ENCODE peak calls at places on chromosomes 3 and 15, in six cellular contexts. E is kidney, S is K562, Z is cardiac muscle cell, O is transverse colon, L is DND-41. I is an unnamed sample.
A peak's percentile ranks its signal among the peaks of the same experiment; 100 is the strongest.

GRCh38 chr15:28960979-28961378 is 75.2 kb downstream of the APBA2 start:
- DNase-seq in L (no peak), S (no peak), E (no peak), Z (peak; percentile 8), O (no peak), I (no peak)

GRCh38 chr15:91431041-91431715 is 331.1 kb downstream of the SV2B start:
- DNase-seq in O (no peak), Z (no peak), L (no peak), E (no peak), S (no peak), I (no peak)

GRCh38 chr15:98798375-98798893 is 150.1 kb downstream of the IGF1R start:
- DNase-seq in Z (no peak), E (no peak), O (no peak), L (no peak), S (no peak), I (no peak)

GRCh38 chr3:79765854-79766253 is 1.9 kb downstream of the ROBO1 start:
- DNase-seq in Z (no peak), S (no peak), O (no peak), L (no peak), E (no peak), I (no peak)

GRCh38 chr15:39367591-39367990 is 213.3 kb upstream of the THBS1 start:
- DNase-seq in O (no peak), S (no peak), E (no peak), L (no peak), Z (no peak), I (no peak)

GRCh38 chr15:58589047-58589446 is 157.3 kb downstream of the LIPC start:
- DNase-seq in L (no peak), S (no peak), O (no peak), Z (no peak), E (no peak), I (no peak)

GRCh38 chr3:28835751-28836150 is 445.1 kb upstream of the RBMS3 start:
- DNase-seq in Z (no peak), L (no peak), S (no peak), E (peak; percentile 57), O (no peak), I (no peak)

GRCh38 chr3:169641167-169641566 is 22.3 kb downstream of the MECOM start:
- DNase-seq in L (no peak), O (peak; percentile 48), E (no peak), S (no peak), Z (no peak), I (no peak)

GRCh38 chr3:169607909-169608308 is 55.6 kb downstream of the MECOM start:
- DNase-seq in O (no peak), S (no peak), E (no peak), Z (no peak), L (no peak), I (no peak)

GRCh38 chr3:42507252-42507651 is 4.8 kb downstream of the VIPR1 start:
- DNase-seq in O (peak; percentile 80), E (no peak), L (no peak), Z (no peak), S (peak; percentile 52), I (no peak)

GRCh38 chr3:125165189-125165947 is 47.2 kb downstream of the SLC12A8 start:
- DNase-seq in L (no peak), S (no peak), Z (peak; percentile 66), O (no peak), E (no peak), I (no peak)

GRCh38 chr3:102176393-102176792 is 258.4 kb upstream of the ZPLD1 start:
- DNase-seq in L (no peak), E (no peak), S (no peak), Z (no peak), O (no peak), I (no peak)

GRCh38 chr3:19595884-19596283 is 338.1 kb downstream of the EFHB start:
- DNase-seq in Z (no peak), S (no peak), L (no peak), O (no peak), E (no peak), I (no peak)

GRCh38 chr15:70251246-70251990 is 153.7 kb upstream of the TLE3 start:
- DNase-seq in E (peak; percentile 66), S (no peak), Z (no peak), O (no peak), L (no peak), I (no peak)

GRCh38 chr3:68858549-68858948 is 73.8 kb downstream of the TAFA4 start:
- DNase-seq in E (no peak), L (no peak), O (no peak), S (no peak), Z (no peak), I (no peak)

GRCh38 chr15:63185206-63185605 is 4.2 kb upstream of the RAB8B start:
- DNase-seq in E (no peak), S (no peak), O (no peak), Z (no peak), L (no peak), I (no peak)

GRCh38 chr3:61832375-61833229 is 271.2 kb downstream of the PTPRG start:
- DNase-seq in S (no peak), O (no peak), Z (no peak), L (no peak), E (no peak), I (no peak)

GRCh38 chr15:37016287-37016686 is 84.1 kb downstream of the MEIS2 start:
- DNase-seq in O (peak; percentile 14), L (no peak), Z (no peak), E (no peak), S (no peak), I (no peak)

GRCh38 chr3:71987828-71988227 is 202.9 kb upstream of the PROK2 start:
- DNase-seq in L (peak; percentile 63), Z (no peak), O (no peak), E (no peak), S (no peak), I (no peak)

GRCh38 chr15:98504998-98505397 is 143.3 kb upstream of the IGF1R start:
- DNase-seq in S (no peak), Z (no peak), E (no peak), L (no peak), O (no peak), I (no peak)

GRCh38 chr15:68641376-68641775 is 62.6 kb downstream of the CORO2B start:
- DNase-seq in O (no peak), Z (no peak), E (no peak), L (no peak), S (no peak), I (no peak)

GRCh38 chr3:52456169-52456799 is 880 bp downstream of the NISCH start:
- DNase-seq in Z (no peak), L (peak; percentile 58), O (no peak), E (peak; percentile 75), S (peak; percentile 25), I (no peak)

GRCh38 chr3:52461874-52462273 is 6.5 kb downstream of the NISCH start:
- DNase-seq in Z (no peak), S (no peak), E (peak; percentile 37), L (no peak), O (no peak), I (no peak)

GRCh38 chr3:52458031-52458760 is 2.8 kb downstream of the NISCH start:
- DNase-seq in O (no peak), E (no peak), Z (no peak), S (no peak), L (no peak), I (no peak)

GRCh38 chr3:52456800-52457183 is 1.4 kb downstream of the NISCH start:
- DNase-seq in Z (no peak), S (no peak), O (no peak), L (no peak), E (peak; percentile 40), I (no peak)

DNA sequence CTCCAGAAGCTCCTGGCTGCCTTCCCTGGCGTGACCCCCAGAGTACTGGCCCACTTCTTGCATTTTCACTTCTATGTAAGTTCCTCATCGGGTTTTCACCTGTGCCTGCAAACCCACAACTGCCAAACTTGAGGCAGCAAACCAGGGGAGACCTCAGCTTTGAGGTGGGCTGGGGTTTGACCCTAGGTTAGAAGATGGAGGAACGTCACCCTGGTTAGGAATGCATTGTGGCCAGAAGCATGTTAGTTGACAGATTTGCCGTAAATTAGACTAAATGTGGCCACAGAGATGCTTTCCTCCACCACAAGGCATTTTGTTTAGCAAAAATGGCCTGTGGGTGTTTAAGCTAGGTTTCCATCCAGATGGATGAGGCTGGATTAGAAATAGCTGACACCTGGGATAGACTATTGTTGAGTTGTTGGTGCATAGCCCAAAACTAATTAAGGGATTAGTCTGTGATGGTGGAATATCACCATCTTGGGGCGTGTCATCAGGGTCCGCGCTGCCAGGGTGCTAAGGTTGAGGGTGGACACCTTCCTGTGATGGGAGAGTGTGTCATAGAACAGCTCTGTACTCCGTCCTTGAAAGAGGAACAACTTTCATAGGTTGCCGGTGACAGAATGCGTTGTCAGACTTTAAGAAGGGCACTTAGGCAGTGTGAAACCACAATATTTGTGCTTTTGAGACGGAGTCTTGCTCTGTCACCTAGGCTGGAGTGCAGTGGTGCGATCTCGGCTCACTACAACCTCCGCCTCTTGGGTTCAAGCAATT is 3.6 kb downstream of the NISCH start:
- DNase-seq in O (no peak), E (no peak), S (no peak), L (no peak), Z (no peak), I (no peak)
- H3K36me3 ChIP-seq in O (peaks cover 21% of the 10 kb centered on the region), E (peaks cover 29% of the 10 kb centered on the region), S (peaks cover 53% of the 10 kb centered on the region), L (peaks cover 61% of the 10 kb centered on the region), Z (peaks cover 54% of the 10 kb centered on the region), I (peaks cover 31% of the 10 kb centered on the region)

GRCh38 chr3:147945968-147946519 is 536.9 kb downstream of the ZIC1 start:
- DNase-seq in O (peak; percentile 15), E (no peak), L (peak; percentile 24), S (no peak), Z (peak; percentile 43), I (no peak)
- H3K27ac ChIP-seq in O (peak overlapping the region; percentile 7), E (no peak overlapping the region), L (peak overlapping the region; percentile 25), S (no peak overlapping the region), Z (no peak overlapping the region), I (no peak overlapping the region)

DNA sequence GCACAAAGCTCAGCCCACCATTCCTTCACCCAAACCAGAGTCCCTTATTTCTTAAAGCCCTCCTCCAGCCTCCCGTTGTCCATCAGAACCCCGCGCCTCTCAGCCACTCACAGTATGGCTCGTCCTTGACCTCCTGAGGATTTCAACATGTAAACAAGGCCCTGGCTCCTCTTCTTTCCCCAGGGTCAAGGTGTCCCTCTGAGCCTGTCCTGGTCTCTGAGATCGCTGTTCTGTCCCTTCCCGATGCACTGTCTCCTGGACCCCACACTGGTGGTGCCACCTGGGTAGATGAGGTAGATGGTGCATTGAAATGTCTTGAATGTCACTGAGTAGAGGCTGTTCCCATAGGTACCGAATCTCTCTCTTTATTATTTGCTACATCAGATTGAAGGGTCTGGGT is 32.9 kb downstream of the MEX3B start:
- DNase-seq in Z (no peak), E (no peak), L (no peak), S (no peak), O (no peak), I (no peak)
- H3K4me1 ChIP-seq in Z (no peaks in the 10 kb centered on the region), E (no peaks in the 10 kb centered on the region), L (no peaks in the 10 kb centered on the region), S (peaks cover 8% of the 10 kb centered on the region), O (no peaks in the 10 kb centered on the region), I (no peaks in the 10 kb centered on the region)

GRCh38 chr15:34883042-34883441 is 86.5 kb downstream of the AQR start:
- DNase-seq in O (no peak), S (no peak), E (no peak), L (no peak), Z (no peak), I (no peak)

GRCh38 chr15:34889486-34889885 is 80.1 kb downstream of the AQR start:
- DNase-seq in L (no peak), S (no peak), E (no peak), O (no peak), Z (no peak), I (no peak)

GRCh38 chr15:34883633-34884032 is 85.9 kb downstream of the AQR start:
- DNase-seq in E (no peak), S (no peak), Z (no peak), O (no peak), L (no peak), I (no peak)

GRCh38 chr15:34890424-34890823 is 79.1 kb downstream of the AQR start:
- DNase-seq in Z (no peak), O (no peak), L (no peak), S (no peak), E (no peak), I (no peak)

GRCh38 chr15:34886134-34886533 is 83.4 kb downstream of the AQR start:
- DNase-seq in O (no peak), S (no peak), L (no peak), E (no peak), Z (no peak), I (no peak)
- H3K36me3 ChIP-seq in O (peaks cover 83% of the 10 kb centered on the region), S (peaks cover 89% of the 10 kb centered on the region), L (peaks cover 59% of the 10 kb centered on the region), E (peaks cover 24% of the 10 kb centered on the region), Z (peaks cover 46% of the 10 kb centered on the region), I (peaks cover 41% of the 10 kb centered on the region)